ENCODE peak calls at places on chromosomes 11 and 22, in ten cellular contexts. A is osteoblast; M is GM23248; N is NCI-H2081; B is stimulated activated CD8-positive, alpha-beta memory T cell treated with anti-CD3 and anti-CD28 coated beads, Interleukin-2, amount 100 ng/mL, for 1 hour; C is iPS-NIHi11; S is omental fat pad; Q is fibroblast of pulmonary artery; P is kidney epithelial cell; W is choroid plexus epithelial cell. X is an unnamed sample.

GRCh38 chr11:113895367-113896155 is 9.0 kb upstream of the HTR3B start:
- DNase-seq in A (peak), M (no peak), N (no peak), B (no peak), C (peak), S (no peak), Q (no peak), P (no peak), W (peak), X (no peak)

GRCh38 chr11:6414874-6415328 is 4.0 kb downstream of the APBB1 start:
- DNase-seq in A (no peak), M (no peak), N (no peak), B (no peak), C (no peak), S (no peak), Q (no peak), P (no peak), W (no peak), X (no peak)

GRCh38 chr11:46290598-46291309 is 13.3 kb downstream of the CREB3L1 start:
- DNase-seq in A (peak), M (peak), N (no peak), B (no peak), C (peak), S (peak), Q (peak), P (peak), W (peak), X (peak)

GRCh38 chr22:30425616-30426394 is at the start of gene MTFP1:
- DNase-seq in A (no peak), M (peak), N (peak), B (peak), C (peak), S (no peak), Q (peak), P (no peak), W (peak), X (peak)

GRCh38 chr22:31742682-31743081 is 7.2 kb downstream of the PRR14L start:
- DNase-seq in A (no peak), M (no peak), N (no peak), B (no peak), C (no peak), S (no peak), Q (no peak), P (no peak), W (no peak), X (no peak)

GRCh38 chr11:124085583-124085982 is 29.7 kb upstream of the VWA5A start:
- DNase-seq in A (no peak), M (no peak), N (no peak), B (no peak), C (no peak), S (no peak), Q (no peak), P (no peak), W (peak), X (no peak)

GRCh38 chr11:110909331-110909730 is 197.1 kb upstream of the ARHGAP20 start:
- DNase-seq in A (no peak), M (no peak), N (no peak), B (no peak), C (no peak), S (no peak), Q (no peak), P (no peak), W (no peak), X (no peak)

GRCh38 chr11:130490682-130491449 is 42.4 kb downstream of the ADAMTS15 start:
- DNase-seq in A (no peak), M (no peak), N (no peak), B (no peak), C (no peak), S (no peak), Q (no peak), P (no peak), W (no peak), X (no peak)

GRCh38 chr11:117796456-117797428 is at the start of gene DSCAML1:
- DNase-seq in A (peak), M (peak), N (no peak), B (no peak), C (peak), S (no peak), Q (no peak), P (no peak), W (no peak), X (no peak)

GRCh38 chr22:41256898-41257260 is 16.1 kb upstream of the CHADL start:
- DNase-seq in A (peak), M (no peak), N (no peak), B (no peak), C (peak), S (no peak), Q (peak), P (peak), W (peak), X (no peak)

GRCh38 chr11:65653229-65654225 is 9.2 kb downstream of the RELA start:
- DNase-seq in A (peak), M (peak), N (no peak), B (no peak), C (no peak), S (no peak), Q (peak), P (no peak), W (no peak), X (no peak)